ENCODE peak calls at places on chromosomes 6 and 20, in four cellular contexts. M is lung, G is T47D, B is HT-29. A is an unnamed sample.

GRCh38 chr20:38805502-38805957 is at the start of gene PPP1R16B:
- DNase-seq in M (no peak), G (no peak), B (no peak), A (peak)

GRCh38 chr20:48750941-48751620 is 76.7 kb downstream of the PREX1 start:
- DNase-seq in M (peak), G (peak), B (no peak), A (no peak)

GRCh38 chr20:35312348-35312747 is 20.1 kb upstream of the FAM83C start:
- DNase-seq in M (no peak), G (no peak), B (peak), A (no peak)

GRCh38 chr20:24018796-24019195 is 30.2 kb upstream of the GGTLC1 start:
- DNase-seq in M (no peak), G (no peak), B (no peak), A (no peak)

GRCh38 chr6:54465649-54466300 is 157.5 kb downstream of the TINAG start:
- DNase-seq in M (no peak), G (no peak), B (no peak), A (no peak)

GRCh38 chr6:30998785-30999184 is 11.5 kb upstream of the MUC22 start:
- DNase-seq in M (no peak), G (peak), B (no peak), A (no peak)

GRCh38 chr6:133707456-133707855 is 181.5 kb upstream of the TCF21 start:
- DNase-seq in M (no peak), G (no peak), B (no peak), A (no peak)

GRCh38 chr6:38730136-38730862 is 15.2 kb downstream of the DNAH8 start:
- DNase-seq in M (no peak), G (no peak), B (no peak), A (no peak)

GRCh38 chr6:47247227-47247797 is 62.4 kb downstream of the TNFRSF21 start:
- DNase-seq in M (no peak), G (no peak), B (no peak), A (peak)

GRCh38 chr6:4794140-4794707 is 18.0 kb downstream of the CDYL start:
- DNase-seq in M (no peak), G (no peak), B (no peak), A (peak)

GRCh38 chr6:16333580-16333979 is 95.2 kb downstream of the GMPR start:
- DNase-seq in M (no peak), G (peak), B (no peak), A (no peak)

GRCh38 chr6:116280161-116280959 is 630 bp upstream of the TSPYL1 start:
- DNase-seq in M (no peak), G (peak), B (peak), A (no peak)

GRCh38 chr6:105566503-105566902 is 163.6 kb upstream of the PREP start:
- DNase-seq in M (no peak), G (no peak), B (no peak), A (no peak)

GRCh38 chr20:47397652-47398301 is 41.3 kb upstream of the ZMYND8 start:
- DNase-seq in M (no peak), G (no peak), B (no peak), A (peak)

GRCh38 chr6:66496659-66497058 is 789.6 kb upstream of the EYS start:
- DNase-seq in M (no peak), G (peak), B (peak), A (no peak)

GRCh38 chr20:48708630-48709029 is 119.2 kb downstream of the PREX1 start:
- DNase-seq in M (no peak), G (no peak), B (no peak), A (no peak)

GRCh38 chr6:140684776-140685550 is 1310.5 kb upstream of the CITED2 start:
- DNase-seq in M (no peak), G (no peak), B (no peak), A (no peak)

GRCh38 chr6:24543683-24544082 is 48.9 kb downstream of the ALDH5A1 start:
- DNase-seq in M (no peak), G (no peak), B (no peak), A (no peak)

GRCh38 chr20:51346686-51347485 is 195.6 kb downstream of the NFATC2 start:
- DNase-seq in M (no peak), G (no peak), B (no peak), A (no peak)